ENCODE peak calls at places on chromosomes 13 and 19, in four cellular contexts. One of them, this sample, is unnamed. For H3F3A, the result is how much of the 10 kb centered on the place peaks cover.

GRCh38 chr19:17294051-17294891 is 9.0 kb downstream of the ABHD8 start:
- DNase-seq in SK-N-SH: peak
- DNase-seq in GM23248: peak
- DNase-seq in GM23338: peak
- DNase-seq in this sample: peak

GRCh38 chr19:44576843-44577565 is 36.4 kb upstream of the IGSF23 start:
- DNase-seq in SK-N-SH: peak
- DNase-seq in GM23248: peak
- DNase-seq in GM23338: peak
- DNase-seq in this sample: peak

GRCh38 chr13:112990783-112991182 is 21.8 kb downstream of the MCF2L start:
- DNase-seq in SK-N-SH: peak
- DNase-seq in GM23248: no peak
- DNase-seq in GM23338: peak
- DNase-seq in this sample: peak

GRCh38 chr19:42596391-42597071 is 1.8 kb upstream of the CEACAM8 start:
- DNase-seq in SK-N-SH: peak
- DNase-seq in GM23248: peak
- DNase-seq in GM23338: peak
- DNase-seq in this sample: peak

GRCh38 chr13:78317030-78317429 is 286.3 kb downstream of the POU4F1 start:
- DNase-seq in SK-N-SH: peak
- DNase-seq in GM23248: peak
- DNase-seq in GM23338: peak
- DNase-seq in this sample: peak

GRCh38 chr13:110506859-110507566 is 54.5 kb downstream of the RAB20 start:
- DNase-seq in SK-N-SH: no peak
- DNase-seq in GM23248: no peak
- DNase-seq in GM23338: no peak
- DNase-seq in this sample: no peak

GRCh38 chr13:84661718-84662117 is 779.4 kb upstream of the SLITRK1 start:
- DNase-seq in SK-N-SH: no peak
- DNase-seq in GM23248: peak
- DNase-seq in GM23338: no peak
- DNase-seq in this sample: no peak

GRCh38 chr13:75796825-75797224 is 160.7 kb downstream of the LMO7 start:
- DNase-seq in SK-N-SH: no peak
- DNase-seq in GM23248: no peak
- DNase-seq in GM23338: no peak
- DNase-seq in this sample: no peak

GRCh38 chr19:52070496-52070895 is 21.9 kb upstream of the ZNF432 start:
- DNase-seq in SK-N-SH: no peak
- DNase-seq in GM23248: no peak
- DNase-seq in GM23338: no peak
- DNase-seq in this sample: no peak

GRCh38 chr19:29487432-29487831 is 38.4 kb upstream of the VSTM2B start:
- DNase-seq in SK-N-SH: no peak
- DNase-seq in GM23248: no peak
- DNase-seq in GM23338: no peak
- DNase-seq in this sample: no peak

GRCh38 chr13:109500146-109500773 is 286.1 kb downstream of the IRS2 start:
- DNase-seq in SK-N-SH: peak
- DNase-seq in GM23248: no peak
- DNase-seq in GM23338: peak
- DNase-seq in this sample: peak

GRCh38 chr19:45117167-45117594 is 24.2 kb downstream of the PPP1R37 start:
- DNase-seq in SK-N-SH: no peak
- DNase-seq in GM23248: peak
- DNase-seq in GM23338: no peak
- DNase-seq in this sample: peak

GRCh38 chr13:55516610-55517009 is 1624.1 kb upstream of the PRR20A start:
- DNase-seq in SK-N-SH: no peak
- DNase-seq in GM23248: no peak
- DNase-seq in GM23338: no peak
- DNase-seq in this sample: no peak

GRCh38 chr13:107459430-107459829 is 755.9 kb downstream of the LIG4 start:
- DNase-seq in SK-N-SH: no peak
- DNase-seq in GM23248: peak
- DNase-seq in GM23338: no peak
- DNase-seq in this sample: no peak

GRCh38 chr13:111337206-111337605 is 16.8 kb downstream of the TEX29 start:
- DNase-seq in SK-N-SH: no peak
- DNase-seq in GM23248: peak
- DNase-seq in GM23338: no peak
- DNase-seq in this sample: no peak

GRCh38 chr19:7668842-7669241 is at the start of gene RETN:
- DNase-seq in SK-N-SH: no peak
- DNase-seq in GM23248: no peak
- DNase-seq in GM23338: no peak
- DNase-seq in this sample: no peak

GRCh38 chr13:39530996-39531395 is 72.0 kb downstream of the LHFPL6 start:
- DNase-seq in SK-N-SH: no peak
- DNase-seq in GM23248: peak
- DNase-seq in GM23338: no peak
- DNase-seq in this sample: no peak

GRCh38 chr13:27855381-27855780 is 63.1 kb downstream of the GSX1 start:
- DNase-seq in SK-N-SH: no peak
- DNase-seq in GM23248: no peak
- DNase-seq in GM23338: no peak
- DNase-seq in this sample: no peak

GRCh38 chr13:93361703-93362102 is 135.1 kb downstream of the GPC6 start:
- DNase-seq in SK-N-SH: no peak
- DNase-seq in GM23248: no peak
- DNase-seq in GM23338: no peak
- DNase-seq in this sample: no peak

GRCh38 chr13:110893571-110893970 is 21.3 kb downstream of the ANKRD10 start:
- DNase-seq in SK-N-SH: no peak
- DNase-seq in GM23248: no peak
- DNase-seq in GM23338: no peak
- DNase-seq in this sample: no peak

GRCh38 chr13:44437356-44438233 is 64.0 kb downstream of the SERP2 start:
- DNase-seq in SK-N-SH: no peak
- DNase-seq in GM23248: peak
- DNase-seq in GM23338: peak
- DNase-seq in this sample: peak

GRCh38 chr13:102642475-102642874 is 45.7 kb downstream of the TPP2 start:
- DNase-seq in SK-N-SH: no peak
- DNase-seq in GM23248: no peak
- DNase-seq in GM23338: no peak
- DNase-seq in this sample: no peak

GRCh38 chr19:4552546-4552819 is 7.0 kb downstream of the SEMA6B start:
- DNase-seq in SK-N-SH: no peak
- DNase-seq in GM23248: no peak
- DNase-seq in GM23338: no peak
- DNase-seq in this sample: no peak

GRCh38 chr19:926595-927043 is 784 bp downstream of the ARID3A start:
- DNase-seq in SK-N-SH: no peak
- DNase-seq in GM23248: peak
- DNase-seq in GM23338: peak
- DNase-seq in this sample: peak

GRCh38 chr19:10920288-10920655 is 8.2 kb downstream of the YIPF2 start:
- DNase-seq in SK-N-SH: no peak
- DNase-seq in GM23248: no peak
- DNase-seq in GM23338: no peak
- DNase-seq in this sample: no peak

GRCh38 chr19:16969127-16969526 is 57.5 kb downstream of the CPAMD8 start:
- DNase-seq in SK-N-SH: no peak
- DNase-seq in GM23248: peak
- DNase-seq in GM23338: peak
- DNase-seq in this sample: no peak

GRCh38 chr13:98761979-98762616 is 9.6 kb upstream of the SLC15A1 start:
- DNase-seq in SK-N-SH: no peak
- DNase-seq in GM23248: no peak
- DNase-seq in GM23338: no peak
- DNase-seq in this sample: no peak
- H3K4me3 ChIP-seq in SK-N-SH: peak
- H3K4me3 ChIP-seq in GM23248: peak
- H3K4me3 ChIP-seq in GM23338: no peak
- H3K4me3 ChIP-seq in this sample: no peak

GRCh38 chr13:41403983-41404382 is 53.4 kb upstream of the RGCC start:
- DNase-seq in SK-N-SH: no peak
- DNase-seq in GM23248: no peak
- DNase-seq in GM23338: no peak
- DNase-seq in this sample: no peak
- H3F3A ChIP-seq in SK-N-SH: under half
- H3F3A ChIP-seq in GM23248: under half
- H3F3A ChIP-seq in GM23338: under half
- H3F3A ChIP-seq in this sample: under half

DNA sequence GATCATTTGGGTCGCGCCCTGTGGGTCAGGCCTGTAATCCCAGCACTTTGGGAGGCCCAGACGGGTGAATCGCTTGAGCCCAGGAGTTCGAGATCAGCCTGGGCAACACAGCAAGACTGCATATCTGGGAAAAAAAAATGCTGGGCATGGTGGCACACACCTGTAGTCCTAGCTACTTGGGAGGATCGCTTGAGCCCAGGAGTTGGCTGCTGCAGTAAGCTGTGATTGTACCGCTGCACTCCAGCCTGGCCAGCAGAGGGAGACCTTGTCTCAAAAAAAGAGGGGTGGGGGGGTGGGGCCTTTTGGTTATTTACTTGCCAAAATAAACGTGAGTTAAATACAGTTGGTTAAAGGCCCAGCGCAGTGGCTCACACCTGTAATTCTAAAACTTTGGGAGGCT is 9.8 kb upstream of the ZNF544 start:
- DNase-seq in SK-N-SH: peak
- DNase-seq in GM23248: peak
- DNase-seq in GM23338: peak
- DNase-seq in this sample: peak
- TF ChIP-seq EZH2phosphoT487 in SK-N-SH: no peak
- TF ChIP-seq EZH2phosphoT487 in GM23248: no peak
- TF ChIP-seq EZH2phosphoT487 in GM23338: no peak
- TF ChIP-seq EZH2phosphoT487 in this sample: no peak

GRCh38 chr13:65913173-65913572 is 1317.0 kb downstream of the PCDH9 start:
- DNase-seq in SK-N-SH: no peak
- DNase-seq in GM23248: peak
- DNase-seq in GM23338: no peak
- DNase-seq in this sample: no peak
- H3K4me3 ChIP-seq in SK-N-SH: no peak
- H3K4me3 ChIP-seq in GM23248: no peak
- H3K4me3 ChIP-seq in GM23338: no peak
- H3K4me3 ChIP-seq in this sample: no peak

GRCh38 chr19:40147338-40147692 is 43.9 kb upstream of the MAP3K10 start:
- DNase-seq in SK-N-SH: no peak
- DNase-seq in GM23248: no peak
- DNase-seq in GM23338: no peak
- DNase-seq in this sample: no peak
- H3F3A ChIP-seq in SK-N-SH: under half
- H3F3A ChIP-seq in GM23248: under half
- H3F3A ChIP-seq in GM23338: under half
- H3F3A ChIP-seq in this sample: under half

GRCh38 chr13:57633950-57634828 is 2.6 kb downstream of the PCDH17 start:
- DNase-seq in SK-N-SH: peak
- DNase-seq in GM23248: no peak
- DNase-seq in GM23338: peak
- DNase-seq in this sample: peak
- TF ChIP-seq EZH2phosphoT487 in SK-N-SH: no peak
- TF ChIP-seq EZH2phosphoT487 in GM23248: no peak
- TF ChIP-seq EZH2phosphoT487 in GM23338: peak
- TF ChIP-seq EZH2phosphoT487 in this sample: peak

DNA sequence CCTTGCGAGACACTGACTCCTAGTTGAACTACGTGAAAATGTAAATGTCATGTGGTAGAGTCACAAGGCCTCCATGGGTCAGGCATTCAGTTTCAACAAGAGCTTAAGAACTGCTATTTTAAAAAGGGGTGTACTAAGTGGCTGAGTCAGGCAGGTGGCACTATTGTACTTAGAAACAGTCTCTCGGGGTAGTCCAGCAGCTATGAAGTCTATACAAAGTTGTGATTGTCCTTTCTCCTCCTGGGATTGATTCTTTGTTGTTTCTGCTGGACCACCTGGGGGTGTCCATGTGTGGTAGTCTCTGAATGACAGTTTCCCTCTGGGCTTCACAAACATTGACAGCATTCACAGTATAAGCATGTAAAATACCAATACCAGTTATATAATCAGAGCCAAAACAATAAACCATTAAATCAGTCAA is 33.0 kb downstream of the UGGT2 start:
- DNase-seq in SK-N-SH: peak
- DNase-seq in GM23248: peak
- DNase-seq in GM23338: peak
- DNase-seq in this sample: peak
- H3K4me3 ChIP-seq in SK-N-SH: no peak
- H3K4me3 ChIP-seq in GM23248: no peak
- H3K4me3 ChIP-seq in GM23338: no peak
- H3K4me3 ChIP-seq in this sample: no peak